ENCODE peak calls at places on chromosomes 1 and 21, in four cellular contexts. V is foreskin fibroblast, K is right lobe of liver, T is colonic mucosa. U is an unnamed sample.

GRCh38 chr21:46084041-46084561 is 13.8 kb upstream of the COL6A2 start:
- DNase-seq in V (no peak), K (no peak), T (no peak), U (no peak)

GRCh38 chr1:236343246-236343862 is 50.7 kb upstream of the EDARADD start:
- DNase-seq in V (no peak), K (no peak), T (no peak), U (no peak)

GRCh38 chr1:11802973-11803885 is 2.5 kb downstream of the MTHFR start:
- DNase-seq in V (peak; percentile 98), K (peak; percentile 90), T (peak; percentile 96), U (peak; percentile 72)

GRCh38 chr1:65147424-65148177 is 402 bp upstream of the AK4 start:
- DNase-seq in V (peak; percentile 31), K (peak; percentile 89), T (peak; percentile 71), U (no peak)

GRCh38 chr1:228456252-228457016 is 30.7 kb upstream of the RNF187 start:
- DNase-seq in V (no peak), K (no peak), T (no peak), U (no peak)

GRCh38 chr21:42468511-42469131 is 27.4 kb downstream of the RSPH1 start:
- DNase-seq in V (no peak), K (peak; percentile 17), T (no peak), U (no peak)

GRCh38 chr1:24093762-24094161 is 18.2 kb downstream of the MYOM3 start:
- DNase-seq in V (no peak), K (no peak), T (no peak), U (no peak)

GRCh38 chr1:8396912-8397406 is 79.0 kb downstream of the SLC45A1 start:
- DNase-seq in V (peak; percentile 98), K (no peak), T (no peak), U (no peak)

GRCh38 chr21:45514311-45515021 is 27.8 kb downstream of the SLC19A1 start:
- DNase-seq in V (no peak), K (peak; percentile 53), T (no peak), U (no peak)

GRCh38 chr1:112727716-112728115 is 12.6 kb upstream of the PPM1J start:
- DNase-seq in V (no peak), K (no peak), T (no peak), U (no peak)

GRCh38 chr1:51792864-51793263 is 85.7 kb downstream of the NRDC start:
- DNase-seq in V (peak; percentile 77), K (no peak), T (no peak), U (no peak)

GRCh38 chr1:203691454-203691853 is 64.8 kb downstream of the ATP2B4 start:
- DNase-seq in V (no peak), K (no peak), T (no peak), U (no peak)

GRCh38 chr1:155379180-155379876 is 58.6 kb downstream of the RUSC1 start:
- DNase-seq in V (no peak), K (no peak), T (no peak), U (no peak)

GRCh38 chr21:38295997-38296764 is 39.4 kb downstream of the KCNJ15 start:
- DNase-seq in V (no peak), K (no peak), T (no peak), U (no peak)

GRCh38 chr1:47894718-47895393 is 102.3 kb downstream of the TRABD2B start:
- DNase-seq in V (peak; percentile 57), K (no peak), T (peak; percentile 38), U (no peak)

GRCh38 chr1:203025721-203026665 is at the start of gene PPFIA4:
- DNase-seq in V (peak; percentile 85), K (peak; percentile 90), T (peak; percentile 85), U (peak; percentile 83)

GRCh38 chr1:174769961-174770549 is 229.7 kb upstream of the CACYBP start:
- DNase-seq in V (peak; percentile 20), K (no peak), T (no peak), U (no peak)

GRCh38 chr21:35840197-35840799 is 220.0 kb downstream of the SETD4 start:
- DNase-seq in V (peak; percentile 70), K (no peak), T (peak; percentile 65), U (peak; percentile 20)

GRCh38 chr21:21246007-21246406 is 247.8 kb downstream of the NCAM2 start:
- DNase-seq in V (no peak), K (no peak), T (no peak), U (no peak)

GRCh38 chr1:109218516-109218915 is 4.8 kb downstream of the SARS1 start:
- DNase-seq in V (no peak), K (no peak), T (peak; percentile 86), U (no peak)

GRCh38 chr21:45577806-45578801 is 35.9 kb upstream of the SLC19A1 start:
- DNase-seq in V (no peak), K (peak; percentile 49), T (no peak), U (no peak)

GRCh38 chr1:244256086-244256485 is 195.6 kb downstream of the ADSS2 start:
- DNase-seq in V (no peak), K (no peak), T (no peak), U (no peak)

GRCh38 chr1:190754769-190755168 is 277.1 kb upstream of the BRINP3 start:
- DNase-seq in V (peak; percentile 9), K (no peak), T (no peak), U (no peak)

GRCh38 chr21:26958792-26959191 is 8.1 kb downstream of the ADAMTS5 start:
- DNase-seq in V (no peak), K (no peak), T (no peak), U (no peak)

GRCh38 chr21:26965091-26965566 is 1.8 kb downstream of the ADAMTS5 start:
- DNase-seq in V (no peak), K (no peak), T (no peak), U (no peak)

GRCh38 chr21:26964379-26964778 is 2.5 kb downstream of the ADAMTS5 start:
- DNase-seq in V (peak; percentile 64), K (no peak), T (peak; percentile 33), U (no peak)

GRCh38 chr21:26962516-26963305 is 4.2 kb downstream of the ADAMTS5 start:
- DNase-seq in V (no peak), K (no peak), T (no peak), U (no peak)

GRCh38 chr21:26961704-26962103 is 5.2 kb downstream of the ADAMTS5 start:
- DNase-seq in V (no peak), K (no peak), T (peak; percentile 26), U (no peak)
- TF ChIP-seq CTCF in V (no peak), K (peak; percentile 46), T (no peak), U (peak; percentile 17)

DNA sequence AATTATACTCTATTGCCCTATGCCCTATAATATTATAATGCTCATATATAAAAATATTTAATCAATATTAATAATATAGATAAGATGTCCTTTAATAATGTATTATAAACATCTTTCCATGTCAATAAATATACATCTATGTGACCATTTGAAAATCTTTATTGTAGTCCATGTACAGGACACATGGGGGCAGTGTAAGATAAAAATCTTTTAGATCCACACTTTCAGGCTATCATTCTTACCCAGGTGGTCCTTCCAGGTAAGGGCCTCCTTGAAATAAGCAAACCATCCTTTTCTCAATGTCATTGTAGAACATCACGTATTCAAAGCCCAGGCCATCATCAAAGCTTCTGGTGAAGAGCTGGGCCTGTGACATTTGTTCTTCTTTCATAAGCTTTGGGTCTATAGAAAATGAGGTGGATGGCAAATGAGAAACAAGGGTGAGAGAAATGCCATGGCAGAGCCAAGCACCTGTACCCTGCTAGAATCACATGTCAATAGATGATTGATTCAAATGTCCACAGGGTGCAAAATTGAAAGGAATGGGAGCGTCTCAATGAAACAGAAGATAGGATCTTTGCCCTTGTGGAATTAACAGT is 20.2 kb downstream of the THEM4 start:
- DNase-seq in V (no peak), K (no peak), T (no peak), U (no peak)
- TF ChIP-seq CTCF in V (peak; percentile 28), K (peak; percentile 52), T (peak; percentile 18), U (peak; percentile 59)

GRCh38 chr1:226111109-226111864 is 48.8 kb downstream of the H3-3A start:
- DNase-seq in V (no peak), K (no peak), T (no peak), U (no peak)
- TF ChIP-seq CTCF in V (no peak), K (no peak), T (no peak), U (no peak)

DNA sequence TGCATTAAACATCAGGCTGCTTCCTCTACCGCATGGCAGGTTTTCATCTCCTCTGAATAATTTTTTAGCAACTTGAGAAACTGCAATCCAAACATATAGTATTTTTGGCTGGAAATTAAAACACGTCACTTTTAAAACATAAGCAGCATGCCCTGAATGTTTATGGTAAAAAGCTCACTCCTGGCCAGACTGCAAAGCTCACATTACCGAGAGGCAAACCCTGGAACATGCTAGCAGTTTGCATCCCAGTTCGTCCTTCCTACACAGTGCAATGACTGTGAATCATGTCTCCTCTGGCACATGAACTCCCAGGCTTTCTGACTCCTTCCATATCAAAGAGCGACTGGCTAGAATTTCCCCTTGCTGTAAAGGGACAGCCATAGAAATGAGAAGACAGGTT is 312.2 kb downstream of the RRAGC start:
- DNase-seq in V (no peak), K (no peak), T (no peak), U (no peak)
- TF ChIP-seq CTCF in V (no peak), K (no peak), T (no peak), U (no peak)

DNA sequence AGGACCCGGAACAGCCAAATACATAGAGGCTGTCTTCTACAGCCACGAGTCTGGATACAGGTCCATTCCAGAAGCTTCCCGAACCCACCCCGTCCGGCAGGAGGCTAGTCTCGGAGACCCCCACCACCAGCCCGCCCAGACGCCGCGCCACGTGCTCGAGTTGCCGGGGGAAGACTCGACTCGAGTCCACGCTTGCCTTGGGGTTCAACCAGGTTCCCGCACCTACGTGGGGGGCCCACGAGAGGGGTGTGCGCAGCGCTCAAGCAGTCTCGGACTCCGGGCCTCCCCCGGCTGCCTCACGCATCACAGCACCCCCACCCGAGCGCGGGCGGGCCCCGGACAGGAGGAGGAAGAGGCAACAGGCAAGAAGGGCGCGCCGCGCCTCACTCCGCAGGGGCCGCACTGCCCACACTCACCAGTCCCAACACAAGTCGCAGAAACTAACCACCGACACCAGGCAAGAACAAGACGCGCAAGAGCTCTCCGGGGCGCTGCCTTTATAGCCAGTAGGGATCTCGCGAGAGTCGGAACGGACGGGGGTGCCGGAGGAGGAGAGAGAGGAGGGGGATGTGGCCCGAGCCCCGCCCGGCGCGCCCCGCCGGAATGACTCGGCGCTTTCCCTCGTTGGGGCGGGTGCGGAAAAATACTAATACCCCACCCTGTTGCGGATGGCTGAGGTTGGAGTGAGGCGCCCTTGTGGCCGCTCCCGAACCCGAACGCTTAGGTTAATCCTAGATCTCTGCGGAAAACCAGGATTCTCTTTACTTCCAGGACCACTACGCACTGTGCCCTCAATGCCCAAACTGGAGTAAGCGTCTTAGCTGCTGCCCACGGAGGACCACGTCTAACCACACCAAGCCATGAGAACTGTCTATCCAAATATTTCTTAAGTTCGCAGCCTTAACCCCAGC is at the start of gene PRDX1:
- DNase-seq in V (peak; percentile 94), K (peak; percentile 97), T (peak; percentile 98), U (peak; percentile 79)
- TF ChIP-seq CTCF in V (no peak), K (no peak), T (no peak), U (no peak)

GRCh38 chr1:9787702-9788101 is 36.1 kb downstream of the CLSTN1 start:
- DNase-seq in V (no peak), K (no peak), T (no peak), U (no peak)
- TF ChIP-seq CTCF in V (no peak), K (no peak), T (no peak), U (no peak)

GRCh38 chr21:33127154-33127893 is 57.4 kb downstream of the OLIG1 start:
- DNase-seq in V (peak; percentile 57), K (peak; percentile 68), T (peak; percentile 61), U (peak; percentile 53)

GRCh38 chr21:33133912-33134311 is 64.0 kb downstream of the OLIG1 start:
- DNase-seq in V (no peak), K (no peak), T (no peak), U (no peak)

GRCh38 chr21:33135925-33136324 is 66.0 kb downstream of the OLIG1 start:
- DNase-seq in V (no peak), K (no peak), T (no peak), U (no peak)

GRCh38 chr21:33128538-33128937 is 58.6 kb downstream of the OLIG1 start:
- DNase-seq in V (no peak), K (no peak), T (no peak), U (no peak)

GRCh38 chr21:33132054-33132453 is 62.1 kb downstream of the OLIG1 start:
- DNase-seq in V (no peak), K (no peak), T (no peak), U (no peak)
- TF ChIP-seq CTCF in V (no peak), K (peak; percentile 34), T (no peak), U (no peak)